ENCODE peak calls at places on chromosomes 3 and 15, in eight cellular contexts. One of them, this sample, is unnamed.

GRCh38 chr3:17515445-17516227 is 226.8 kb downstream of the TBC1D5 start:
- DNase-seq in HCT116: no peak
- DNase-seq in cardiac muscle cell: no peak
- DNase-seq in A549: no peak
- DNase-seq in PC-9: peak
- DNase-seq in stomach: no peak
- DNase-seq in psoas muscle: no peak
- DNase-seq in fibroblast of lung: peak
- DNase-seq in this sample: no peak

GRCh38 chr15:68930268-68931022 is at the start of gene SPESP1:
- DNase-seq in HCT116: no peak
- DNase-seq in cardiac muscle cell: no peak
- DNase-seq in A549: no peak
- DNase-seq in PC-9: no peak
- DNase-seq in stomach: peak
- DNase-seq in psoas muscle: peak
- DNase-seq in fibroblast of lung: peak
- DNase-seq in this sample: peak

GRCh38 chr15:78619022-78619950 is 1.5 kb downstream of the CHRNA3 start:
- DNase-seq in HCT116: no peak
- DNase-seq in cardiac muscle cell: no peak
- DNase-seq in A549: no peak
- DNase-seq in PC-9: no peak
- DNase-seq in stomach: peak
- DNase-seq in psoas muscle: no peak
- DNase-seq in fibroblast of lung: no peak
- DNase-seq in this sample: no peak

GRCh38 chr3:158091526-158091925 is 14.7 kb downstream of the SHOX2 start:
- DNase-seq in HCT116: no peak
- DNase-seq in cardiac muscle cell: no peak
- DNase-seq in A549: peak
- DNase-seq in PC-9: no peak
- DNase-seq in stomach: no peak
- DNase-seq in psoas muscle: no peak
- DNase-seq in fibroblast of lung: no peak
- DNase-seq in this sample: no peak

GRCh38 chr3:8848696-8849131 is 79.3 kb upstream of the OXTR start:
- DNase-seq in HCT116: no peak
- DNase-seq in cardiac muscle cell: no peak
- DNase-seq in A549: no peak
- DNase-seq in PC-9: no peak
- DNase-seq in stomach: no peak
- DNase-seq in psoas muscle: no peak
- DNase-seq in fibroblast of lung: peak
- DNase-seq in this sample: no peak

GRCh38 chr3:168061332-168061996 is 34.3 kb downstream of the GOLIM4 start:
- DNase-seq in HCT116: no peak
- DNase-seq in cardiac muscle cell: no peak
- DNase-seq in A549: no peak
- DNase-seq in PC-9: no peak
- DNase-seq in stomach: no peak
- DNase-seq in psoas muscle: no peak
- DNase-seq in fibroblast of lung: peak
- DNase-seq in this sample: no peak

GRCh38 chr3:190070623-190071347 is 49.9 kb downstream of the P3H2 start:
- DNase-seq in HCT116: no peak
- DNase-seq in cardiac muscle cell: no peak
- DNase-seq in A549: no peak
- DNase-seq in PC-9: peak
- DNase-seq in stomach: no peak
- DNase-seq in psoas muscle: no peak
- DNase-seq in fibroblast of lung: peak
- DNase-seq in this sample: no peak

GRCh38 chr15:66756220-66756769 is 54.3 kb downstream of the SMAD6 start:
- DNase-seq in HCT116: no peak
- DNase-seq in cardiac muscle cell: no peak
- DNase-seq in A549: no peak
- DNase-seq in PC-9: no peak
- DNase-seq in stomach: no peak
- DNase-seq in psoas muscle: no peak
- DNase-seq in fibroblast of lung: no peak
- DNase-seq in this sample: no peak

GRCh38 chr3:122443090-122443489 is 27.2 kb upstream of the WDR5B start:
- DNase-seq in HCT116: no peak
- DNase-seq in cardiac muscle cell: no peak
- DNase-seq in A549: no peak
- DNase-seq in PC-9: no peak
- DNase-seq in stomach: no peak
- DNase-seq in psoas muscle: no peak
- DNase-seq in fibroblast of lung: no peak
- DNase-seq in this sample: no peak

GRCh38 chr3:100159564-100160153 is 45.4 kb upstream of the FILIP1L start:
- DNase-seq in HCT116: no peak
- DNase-seq in cardiac muscle cell: no peak
- DNase-seq in A549: no peak
- DNase-seq in PC-9: peak
- DNase-seq in stomach: no peak
- DNase-seq in psoas muscle: no peak
- DNase-seq in fibroblast of lung: peak
- DNase-seq in this sample: no peak

GRCh38 chr15:78364233-78364632 is 24.1 kb downstream of the CRABP1 start:
- DNase-seq in HCT116: no peak
- DNase-seq in cardiac muscle cell: no peak
- DNase-seq in A549: no peak
- DNase-seq in PC-9: no peak
- DNase-seq in stomach: no peak
- DNase-seq in psoas muscle: no peak
- DNase-seq in fibroblast of lung: no peak
- DNase-seq in this sample: no peak

GRCh38 chr3:121520510-121520909 is 25.3 kb downstream of the POLQ start:
- DNase-seq in HCT116: no peak
- DNase-seq in cardiac muscle cell: no peak
- DNase-seq in A549: no peak
- DNase-seq in PC-9: no peak
- DNase-seq in stomach: no peak
- DNase-seq in psoas muscle: no peak
- DNase-seq in fibroblast of lung: no peak
- DNase-seq in this sample: no peak

GRCh38 chr15:77064539-77065308 is 6.2 kb downstream of the TSPAN3 start:
- DNase-seq in HCT116: no peak
- DNase-seq in cardiac muscle cell: no peak
- DNase-seq in A549: no peak
- DNase-seq in PC-9: peak
- DNase-seq in stomach: no peak
- DNase-seq in psoas muscle: no peak
- DNase-seq in fibroblast of lung: peak
- DNase-seq in this sample: no peak

GRCh38 chr3:23553353-23553752 is 252.4 kb upstream of the UBE2E1 start:
- DNase-seq in HCT116: no peak
- DNase-seq in cardiac muscle cell: no peak
- DNase-seq in A549: no peak
- DNase-seq in PC-9: no peak
- DNase-seq in stomach: no peak
- DNase-seq in psoas muscle: no peak
- DNase-seq in fibroblast of lung: no peak
- DNase-seq in this sample: no peak

GRCh38 chr15:44207643-44208042 is 12.6 kb upstream of the FRMD5 start:
- DNase-seq in HCT116: no peak
- DNase-seq in cardiac muscle cell: no peak
- DNase-seq in A549: no peak
- DNase-seq in PC-9: peak
- DNase-seq in stomach: no peak
- DNase-seq in psoas muscle: no peak
- DNase-seq in fibroblast of lung: peak
- DNase-seq in this sample: no peak

GRCh38 chr3:114973576-114973975 is 173.5 kb downstream of the ZBTB20 start:
- DNase-seq in HCT116: no peak
- DNase-seq in cardiac muscle cell: no peak
- DNase-seq in A549: no peak
- DNase-seq in PC-9: no peak
- DNase-seq in stomach: no peak
- DNase-seq in psoas muscle: no peak
- DNase-seq in fibroblast of lung: no peak
- DNase-seq in this sample: no peak

GRCh38 chr15:101027273-101027901 is 108.2 kb downstream of the LRRK1 start:
- DNase-seq in HCT116: no peak
- DNase-seq in cardiac muscle cell: no peak
- DNase-seq in A549: no peak
- DNase-seq in PC-9: no peak
- DNase-seq in stomach: peak
- DNase-seq in psoas muscle: no peak
- DNase-seq in fibroblast of lung: no peak
- DNase-seq in this sample: no peak

GRCh38 chr15:79595995-79596622 is 164.0 kb downstream of the MINAR1 start:
- DNase-seq in HCT116: peak
- DNase-seq in cardiac muscle cell: peak
- DNase-seq in A549: peak
- DNase-seq in PC-9: peak
- DNase-seq in stomach: peak
- DNase-seq in psoas muscle: no peak
- DNase-seq in fibroblast of lung: peak
- DNase-seq in this sample: no peak

GRCh38 chr15:69305204-69305931 is 6.7 kb downstream of the PAQR5 start:
- DNase-seq in HCT116: peak
- DNase-seq in cardiac muscle cell: no peak
- DNase-seq in A549: peak
- DNase-seq in PC-9: no peak
- DNase-seq in stomach: no peak
- DNase-seq in psoas muscle: no peak
- DNase-seq in fibroblast of lung: peak
- DNase-seq in this sample: no peak

GRCh38 chr3:109109574-109109973 is 8.4 kb downstream of the MORC1 start:
- DNase-seq in HCT116: no peak
- DNase-seq in cardiac muscle cell: no peak
- DNase-seq in A549: no peak
- DNase-seq in PC-9: no peak
- DNase-seq in stomach: no peak
- DNase-seq in psoas muscle: no peak
- DNase-seq in fibroblast of lung: no peak
- DNase-seq in this sample: no peak

GRCh38 chr3:47512416-47513124 is 942 bp downstream of the ELP6 start:
- DNase-seq in HCT116: no peak
- DNase-seq in cardiac muscle cell: peak
- DNase-seq in A549: no peak
- DNase-seq in PC-9: no peak
- DNase-seq in stomach: no peak
- DNase-seq in psoas muscle: peak
- DNase-seq in fibroblast of lung: peak
- DNase-seq in this sample: no peak

DNA sequence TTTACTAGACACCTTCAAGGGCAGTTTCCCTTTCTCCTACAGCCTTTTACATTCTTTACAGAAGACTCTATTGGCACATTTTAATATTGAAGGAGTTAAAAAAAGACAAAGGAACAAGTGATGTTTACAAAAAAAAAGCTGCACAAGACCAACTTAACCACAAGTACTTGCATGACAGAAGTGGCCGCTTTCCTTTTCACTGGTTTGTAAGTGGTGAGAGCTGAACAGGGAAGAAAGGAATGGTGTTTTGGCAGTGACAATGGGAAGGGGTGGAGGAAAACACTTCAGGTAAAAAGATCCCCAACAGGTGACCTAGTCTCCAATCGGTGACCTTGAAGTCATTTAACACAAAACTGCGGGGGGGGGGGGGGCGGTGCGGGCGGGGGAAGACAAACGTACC is 1.1 kb downstream of the WDR72 start:
- DNase-seq in HCT116: no peak
- DNase-seq in cardiac muscle cell: peak
- DNase-seq in A549: no peak
- DNase-seq in PC-9: no peak
- DNase-seq in stomach: no peak
- DNase-seq in psoas muscle: no peak
- DNase-seq in fibroblast of lung: no peak
- DNase-seq in this sample: no peak
- H3K27ac ChIP-seq in HCT116: no peak
- H3K27ac ChIP-seq in cardiac muscle cell: no peak
- H3K27ac ChIP-seq in A549: no peak
- H3K27ac ChIP-seq in PC-9: no peak
- H3K27ac ChIP-seq in stomach: no peak
- H3K27ac ChIP-seq in psoas muscle: no peak
- H3K27ac ChIP-seq in fibroblast of lung: no peak
- H3K27ac ChIP-seq in this sample: no peak

GRCh38 chr3:175046666-175047065 is 187.5 kb downstream of the NAALADL2 start:
- DNase-seq in HCT116: no peak
- DNase-seq in cardiac muscle cell: no peak
- DNase-seq in A549: no peak
- DNase-seq in PC-9: no peak
- DNase-seq in stomach: no peak
- DNase-seq in psoas muscle: no peak
- DNase-seq in fibroblast of lung: no peak
- DNase-seq in this sample: no peak
- TF ChIP-seq CTCF in HCT116: no peak
- TF ChIP-seq CTCF in cardiac muscle cell: no peak
- TF ChIP-seq CTCF in A549: no peak
- TF ChIP-seq CTCF in PC-9: no peak
- TF ChIP-seq CTCF in stomach: no peak
- TF ChIP-seq CTCF in psoas muscle: no peak
- TF ChIP-seq CTCF in fibroblast of lung: no peak
- TF ChIP-seq CTCF in this sample: no peak

DNA sequence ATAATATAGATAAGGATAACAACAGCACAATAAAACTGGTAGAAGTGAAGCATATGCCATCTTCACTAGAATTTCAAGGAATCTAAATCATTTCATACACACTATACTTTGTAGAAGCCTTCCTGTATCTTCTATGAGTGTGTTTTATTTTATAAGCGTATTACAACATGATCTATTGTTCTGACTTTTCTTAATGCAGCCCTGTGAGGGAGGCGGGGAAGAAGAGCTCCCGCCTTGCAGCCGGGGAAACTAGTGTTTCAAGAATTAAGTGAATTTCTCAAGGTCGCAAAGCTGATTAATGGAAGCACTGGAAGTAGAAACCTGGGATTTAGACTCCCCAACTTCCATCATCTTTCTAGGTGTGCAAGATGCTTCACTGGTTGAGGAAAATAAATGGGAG is 33.0 kb downstream of the VGLL4 start:
- DNase-seq in HCT116: no peak
- DNase-seq in cardiac muscle cell: no peak
- DNase-seq in A549: no peak
- DNase-seq in PC-9: no peak
- DNase-seq in stomach: no peak
- DNase-seq in psoas muscle: no peak
- DNase-seq in fibroblast of lung: no peak
- DNase-seq in this sample: no peak
- H3K27ac ChIP-seq in HCT116: no peak
- H3K27ac ChIP-seq in cardiac muscle cell: peak
- H3K27ac ChIP-seq in A549: no peak
- H3K27ac ChIP-seq in PC-9: no peak
- H3K27ac ChIP-seq in stomach: peak
- H3K27ac ChIP-seq in psoas muscle: peak
- H3K27ac ChIP-seq in fibroblast of lung: peak
- H3K27ac ChIP-seq in this sample: peak

DNA sequence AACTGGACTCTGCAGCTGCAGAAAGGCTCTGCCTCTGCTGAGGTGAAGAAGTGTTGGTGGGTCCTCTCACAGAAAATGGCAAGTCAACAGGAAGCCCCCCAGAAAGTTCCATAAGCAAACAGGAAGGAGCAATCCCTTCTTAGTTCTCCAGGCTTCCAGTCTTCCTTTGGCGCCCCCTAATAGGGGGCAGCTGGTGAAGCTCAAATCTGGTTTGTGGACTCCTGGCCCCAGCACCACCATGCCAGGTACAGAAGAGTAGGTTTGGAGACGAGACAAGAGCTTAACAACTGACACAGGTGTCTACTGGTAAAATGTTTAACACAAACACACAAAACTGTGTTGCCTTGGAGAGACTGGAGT is 35.5 kb downstream of the LEO1 start:
- DNase-seq in HCT116: no peak
- DNase-seq in cardiac muscle cell: peak
- DNase-seq in A549: no peak
- DNase-seq in PC-9: no peak
- DNase-seq in stomach: no peak
- DNase-seq in psoas muscle: no peak
- DNase-seq in fibroblast of lung: no peak
- DNase-seq in this sample: no peak
- TF ChIP-seq CTCF in HCT116: no peak
- TF ChIP-seq CTCF in cardiac muscle cell: no peak
- TF ChIP-seq CTCF in A549: peak
- TF ChIP-seq CTCF in PC-9: no peak
- TF ChIP-seq CTCF in stomach: no peak
- TF ChIP-seq CTCF in psoas muscle: no peak
- TF ChIP-seq CTCF in fibroblast of lung: no peak
- TF ChIP-seq CTCF in this sample: no peak

This sample was measured in tibial nerve.